ENCODE peak calls at places on chromosomes 12 and 14, in ten cellular contexts. S, J, M, G, C, L, Q, T, V and Y are unnamed samples.

GRCh38 chr14:93067088-93067487 is 48.6 kb downstream of the ITPK1 start:
- DNase-seq in L (no peak), T (no peak), J (no peak), Q (no peak), S (no peak), G (no peak), C (no peak), M (no peak), V (no peak), Y (no peak)

GRCh38 chr12:82608706-82609105 is 78.0 kb upstream of the TMTC2 start:
- DNase-seq in S (no peak), J (no peak), L (no peak), C (no peak), M (no peak), V (no peak), T (no peak), G (no peak), Q (peak; percentile 58), Y (no peak)

GRCh38 chr12:105504286-105504685 is 173.8 kb downstream of the C12orf75 start:
- DNase-seq in Q (no peak), T (no peak), S (no peak), G (no peak), M (no peak), C (no peak), L (no peak), V (no peak), J (no peak), Y (no peak)

GRCh38 chr14:83874662-83875061 is 1655.3 kb upstream of the FLRT2 start:
- DNase-seq in V (no peak), J (no peak), T (no peak), L (no peak), S (no peak), G (no peak), Q (no peak), C (no peak), M (no peak), Y (no peak)

GRCh38 chr12:48061943-48062719 is 43.7 kb downstream of the SENP1 start:
- DNase-seq in C (no peak), S (no peak), T (no peak), L (no peak), Q (peak; percentile 72), V (no peak), G (no peak), J (no peak), M (no peak), Y (no peak)

GRCh38 chr12:5622280-5622679 is 190.4 kb downstream of the NTF3 start:
- DNase-seq in M (no peak), V (no peak), T (no peak), J (peak; percentile 78), L (no peak), G (no peak), Q (no peak), C (no peak), S (no peak), Y (no peak)

GRCh38 chr12:132342322-132342721 is 12.9 kb upstream of the GALNT9 start:
- DNase-seq in S (no peak), M (no peak), T (no peak), J (no peak), L (no peak), V (no peak), C (no peak), G (no peak), Q (no peak), Y (no peak)

GRCh38 chr14:68790656-68791077 is 2.2 kb downstream of the ZFP36L1 start:
- DNase-seq in Q (no peak), S (no peak), J (no peak), C (peak; percentile 57), M (no peak), V (no peak), L (no peak), T (peak; percentile 68), G (peak; percentile 73), Y (no peak)

GRCh38 chr14:76117789-76118188 is 33.9 kb upstream of the GPATCH2L start:
- DNase-seq in M (no peak), J (no peak), V (no peak), S (no peak), L (peak; percentile 79), Q (no peak), T (no peak), G (no peak), C (no peak), Y (no peak)

GRCh38 chr14:60101801-60102200 is 10.1 kb downstream of the PCNX4 start:
- DNase-seq in J (no peak), L (no peak), S (no peak), T (no peak), C (no peak), V (no peak), M (no peak), G (no peak), Q (no peak), Y (no peak)

GRCh38 chr14:56490379-56490778 is 89.2 kb upstream of the TMEM260 start:
- DNase-seq in T (no peak), S (no peak), Q (no peak), J (no peak), V (no peak), C (no peak), L (no peak), G (no peak), M (no peak), Y (no peak)

GRCh38 chr12:79452906-79453305 is 237.9 kb downstream of the PAWR start:
- DNase-seq in T (no peak), L (no peak), J (no peak), Q (no peak), G (no peak), M (no peak), C (no peak), V (no peak), S (no peak), Y (no peak)